ENCODE peak calls at places on chromosomes 6 and 20, in six cellular contexts. One of them, this sample, is unnamed.

GRCh38 chr6:111477481-111477938 is 5.5 kb downstream of the REV3L start:
- DNase-seq in NCI-H2029: peak; percentile 14
- DNase-seq in ACHN: peak; percentile 39
- DNase-seq in dermis blood vessel endothelial cell: no peak
- DNase-seq in tibial nerve: no peak
- DNase-seq in NCI-H1105 treated with DMSO at 0.1 percent for 48 hours: no peak
- DNase-seq in this sample: no peak

GRCh38 chr6:45808917-45809316 is 206.7 kb downstream of the CLIC5 start:
- DNase-seq in NCI-H2029: no peak
- DNase-seq in ACHN: no peak
- DNase-seq in dermis blood vessel endothelial cell: no peak
- DNase-seq in tibial nerve: no peak
- DNase-seq in NCI-H1105 treated with DMSO at 0.1 percent for 48 hours: no peak
- DNase-seq in this sample: no peak

GRCh38 chr20:33480071-33480470 is 9.8 kb upstream of the CBFA2T2 start:
- DNase-seq in NCI-H2029: no peak
- DNase-seq in ACHN: no peak
- DNase-seq in dermis blood vessel endothelial cell: no peak
- DNase-seq in tibial nerve: no peak
- DNase-seq in NCI-H1105 treated with DMSO at 0.1 percent for 48 hours: no peak
- DNase-seq in this sample: no peak

GRCh38 chr6:37515712-37516075 is 16.0 kb upstream of the CCDC167 start:
- DNase-seq in NCI-H2029: no peak
- DNase-seq in ACHN: no peak
- DNase-seq in dermis blood vessel endothelial cell: no peak
- DNase-seq in tibial nerve: no peak
- DNase-seq in NCI-H1105 treated with DMSO at 0.1 percent for 48 hours: peak; percentile 50
- DNase-seq in this sample: no peak

GRCh38 chr20:39974966-39975501 is 714.0 kb downstream of the MAFB start:
- DNase-seq in NCI-H2029: no peak
- DNase-seq in ACHN: no peak
- DNase-seq in dermis blood vessel endothelial cell: no peak
- DNase-seq in tibial nerve: no peak
- DNase-seq in NCI-H1105 treated with DMSO at 0.1 percent for 48 hours: no peak
- DNase-seq in this sample: no peak

GRCh38 chr6:43604174-43604573 is 24.9 kb downstream of the GTPBP2 start:
- DNase-seq in NCI-H2029: no peak
- DNase-seq in ACHN: no peak
- DNase-seq in dermis blood vessel endothelial cell: peak; percentile 83
- DNase-seq in tibial nerve: no peak
- DNase-seq in NCI-H1105 treated with DMSO at 0.1 percent for 48 hours: no peak
- DNase-seq in this sample: no peak

GRCh38 chr6:88855521-88856152 is 107.8 kb downstream of the RNGTT start:
- DNase-seq in NCI-H2029: peak; percentile 66
- DNase-seq in ACHN: no peak
- DNase-seq in dermis blood vessel endothelial cell: no peak
- DNase-seq in tibial nerve: no peak
- DNase-seq in NCI-H1105 treated with DMSO at 0.1 percent for 48 hours: peak; percentile 93
- DNase-seq in this sample: no peak

GRCh38 chr6:97456070-97456469 is 173.1 kb upstream of the MMS22L start:
- DNase-seq in NCI-H2029: no peak
- DNase-seq in ACHN: no peak
- DNase-seq in dermis blood vessel endothelial cell: no peak
- DNase-seq in tibial nerve: no peak
- DNase-seq in NCI-H1105 treated with DMSO at 0.1 percent for 48 hours: no peak
- DNase-seq in this sample: no peak

GRCh38 chr20:10671850-10672578 is 1.8 kb downstream of the JAG1 start:
- DNase-seq in NCI-H2029: peak; percentile 47
- DNase-seq in ACHN: peak; percentile 49
- DNase-seq in dermis blood vessel endothelial cell: peak; percentile 69
- DNase-seq in tibial nerve: peak; percentile 62
- DNase-seq in NCI-H1105 treated with DMSO at 0.1 percent for 48 hours: peak; percentile 60
- DNase-seq in this sample: peak; percentile 48

GRCh38 chr6:85673198-85674139 is 30.8 kb upstream of the SYNCRIP start:
- DNase-seq in NCI-H2029: no peak
- DNase-seq in ACHN: no peak
- DNase-seq in dermis blood vessel endothelial cell: no peak
- DNase-seq in tibial nerve: no peak
- DNase-seq in NCI-H1105 treated with DMSO at 0.1 percent for 48 hours: no peak
- DNase-seq in this sample: no peak

GRCh38 chr6:111992851-111993250 is 61.1 kb upstream of the CCN6 start:
- DNase-seq in NCI-H2029: no peak
- DNase-seq in ACHN: no peak
- DNase-seq in dermis blood vessel endothelial cell: peak; percentile 70
- DNase-seq in tibial nerve: no peak
- DNase-seq in NCI-H1105 treated with DMSO at 0.1 percent for 48 hours: no peak
- DNase-seq in this sample: no peak

GRCh38 chr20:57391439-57392129 is 388 bp downstream of the RBM38 start:
- DNase-seq in NCI-H2029: no peak
- DNase-seq in ACHN: no peak
- DNase-seq in dermis blood vessel endothelial cell: peak; percentile 29
- DNase-seq in tibial nerve: no peak
- DNase-seq in NCI-H1105 treated with DMSO at 0.1 percent for 48 hours: peak; percentile 41
- DNase-seq in this sample: no peak

GRCh38 chr6:87944541-87944954 is 103.1 kb upstream of the SPACA1 start:
- DNase-seq in NCI-H2029: no peak
- DNase-seq in ACHN: no peak
- DNase-seq in dermis blood vessel endothelial cell: no peak
- DNase-seq in tibial nerve: peak; percentile 38
- DNase-seq in NCI-H1105 treated with DMSO at 0.1 percent for 48 hours: peak; percentile 46
- DNase-seq in this sample: peak; percentile 67

GRCh38 chr6:144321839-144322591 is 36.9 kb downstream of the UTRN start:
- DNase-seq in NCI-H2029: no peak
- DNase-seq in ACHN: peak; percentile 23
- DNase-seq in dermis blood vessel endothelial cell: peak; percentile 39
- DNase-seq in tibial nerve: no peak
- DNase-seq in NCI-H1105 treated with DMSO at 0.1 percent for 48 hours: no peak
- DNase-seq in this sample: no peak